ENCODE peak calls at places on chromosomes 11 and 22, in seven cellular contexts. J is A549, Q is choroid plexus epithelial cell, G is GM12865, T is LNCaP clone FGC, B is AG10803, Z is BE2C. M is an unnamed sample.

GRCh38 chr11:26622201-26622600 is 50.1 kb upstream of the MUC15 start:
- DNase-seq in J (peak), Q (no peak), G (no peak), T (no peak), Z (no peak), B (no peak), M (no peak)

GRCh38 chr11:92123540-92123939 is 101.1 kb upstream of the FAT3 start:
- DNase-seq in T (no peak), Q (no peak), J (no peak), B (peak), G (no peak), Z (no peak), M (peak)

GRCh38 chr11:78428273-78428651 is 10.6 kb upstream of the GAB2 start:
- DNase-seq in G (no peak), B (no peak), Z (no peak), Q (no peak), T (no peak), J (no peak), M (no peak)

GRCh38 chr11:9104581-9104980 is 13.2 kb upstream of the SCUBE2 start:
- DNase-seq in Q (no peak), Z (no peak), G (no peak), B (no peak), J (no peak), T (no peak), M (no peak)

GRCh38 chr11:113593698-113594308 is 112.3 kb downstream of the TMPRSS5 start:
- DNase-seq in B (peak), Z (no peak), T (no peak), Q (no peak), J (no peak), G (peak), M (peak)

GRCh38 chr11:70743941-70744351 is 345.6 kb downstream of the CTTN start:
- DNase-seq in T (no peak), Z (no peak), J (no peak), B (no peak), Q (no peak), G (no peak), M (no peak)

GRCh38 chr11:94706211-94706610 is 61.9 kb upstream of the AMOTL1 start:
- DNase-seq in G (no peak), Q (no peak), B (peak), J (no peak), T (no peak), Z (no peak), M (peak)

GRCh38 chr11:3169952-3170755 is 5.0 kb upstream of the OSBPL5 start:
- DNase-seq in Q (no peak), T (peak), Z (no peak), B (no peak), J (no peak), G (no peak), M (no peak)

GRCh38 chr11:37474889-37475288 is 876.9 kb upstream of the RAG2 start:
- DNase-seq in G (no peak), B (no peak), Q (peak), Z (no peak), T (no peak), J (no peak), M (no peak)

GRCh38 chr11:125091247-125091876 is 20.1 kb downstream of the TMEM218 start:
- DNase-seq in Q (peak), J (peak), Z (peak), T (no peak), G (peak), B (peak), M (peak)

GRCh38 chr11:27405134-27405533 is 42.1 kb upstream of the CCDC34 start:
- DNase-seq in Q (no peak), T (no peak), Z (no peak), J (no peak), B (no peak), G (no peak), M (no peak)

GRCh38 chr11:27451528-27451927 is 21.1 kb downstream of the LGR4 start:
- DNase-seq in Z (no peak), T (no peak), Q (no peak), J (no peak), G (no peak), B (peak), M (peak)

GRCh38 chr11:12625438-12626071 is 48.7 kb upstream of the TEAD1 start:
- DNase-seq in Z (no peak), G (no peak), J (peak), B (peak), T (no peak), Q (peak), M (peak)

GRCh38 chr11:120375076-120375475 is 38.9 kb downstream of the ARHGEF12 start:
- DNase-seq in B (no peak), Q (peak), Z (no peak), G (no peak), J (peak), T (no peak), M (no peak)

GRCh38 chr11:105642870-105643269 is 33.0 kb downstream of the GRIA4 start:
- DNase-seq in T (no peak), J (no peak), B (no peak), G (no peak), Z (no peak), Q (no peak), M (no peak)

GRCh38 chr22:50530857-50531545 is 1.2 kb upstream of the TYMP start:
- DNase-seq in G (peak), J (peak), B (peak), Z (no peak), T (peak), Q (peak), M (peak)

GRCh38 chr22:49500942-49501395 is 326.7 kb downstream of the BRD1 start:
- DNase-seq in J (no peak), G (no peak), Q (no peak), B (no peak), Z (no peak), T (no peak), M (no peak)

GRCh38 chr11:33585564-33585963 is 115.1 kb downstream of the C11orf91 start:
- DNase-seq in Z (no peak), T (no peak), G (no peak), B (peak), Q (peak), J (no peak), M (no peak)

GRCh38 chr11:36123353-36124220 is 165.6 kb downstream of the COMMD9 start:
- DNase-seq in G (no peak), J (no peak), Q (peak), T (no peak), B (no peak), Z (no peak), M (no peak)

GRCh38 chr22:26589367-26589844 is 526 bp downstream of the TPST2 start:
- DNase-seq in Q (no peak), B (peak), T (no peak), G (peak), Z (no peak), J (peak), M (peak)

GRCh38 chr11:70695086-70695960 is 297.0 kb downstream of the CTTN start:
- DNase-seq in J (no peak), Z (no peak), T (no peak), G (no peak), B (no peak), Q (no peak), M (no peak)

GRCh38 chr11:13928566-13929251 is 33.8 kb upstream of the SPON1 start:
- DNase-seq in B (peak), T (no peak), Z (no peak), Q (peak), J (peak), G (no peak), M (peak)

GRCh38 chr11:114366331-114367243 is 33.7 kb downstream of the C11orf71 start:
- DNase-seq in J (peak), B (peak), T (no peak), Z (no peak), G (no peak), Q (peak), M (peak)

GRCh38 chr11:122850076-122850631 is 11.9 kb downstream of the CRTAM start:
- DNase-seq in J (no peak), T (no peak), B (no peak), Q (peak), G (peak), Z (no peak), M (peak)

GRCh38 chr22:46002757-46003270 is 25.9 kb upstream of the WNT7B start:
- DNase-seq in Z (no peak), J (no peak), T (no peak), G (no peak), Q (no peak), B (peak), M (no peak)

GRCh38 chr11:17498475-17498874 is 21.8 kb upstream of the ABCC8 start:
- DNase-seq in Z (no peak), Q (peak), G (peak), B (no peak), T (no peak), J (no peak), M (no peak)
- TF ChIP-seq CTCF in Z (no peak), Q (peak), G (peak), B (peak), T (peak), J (no peak), M (peak)

GRCh38 chr22:36862251-36863242 is 1.7 kb downstream of the NCF4 start:
- DNase-seq in B (no peak), J (no peak), T (no peak), G (peak), Q (no peak), Z (no peak), M (no peak)
- H3K4me3 ChIP-seq in B (no peak), J (no peak), T (no peak), G (peak), Q (no peak), Z (no peak), M (no peak)

GRCh38 chr22:20027966-20028854 is 7.3 kb downstream of the TANGO2 start:
- DNase-seq in T (no peak), Q (peak), J (peak), G (peak), B (no peak), Z (no peak), M (peak)
- TF ChIP-seq CTCF in T (peak), Q (peak), J (peak), G (peak), B (peak), Z (peak), M (peak)

DNA sequence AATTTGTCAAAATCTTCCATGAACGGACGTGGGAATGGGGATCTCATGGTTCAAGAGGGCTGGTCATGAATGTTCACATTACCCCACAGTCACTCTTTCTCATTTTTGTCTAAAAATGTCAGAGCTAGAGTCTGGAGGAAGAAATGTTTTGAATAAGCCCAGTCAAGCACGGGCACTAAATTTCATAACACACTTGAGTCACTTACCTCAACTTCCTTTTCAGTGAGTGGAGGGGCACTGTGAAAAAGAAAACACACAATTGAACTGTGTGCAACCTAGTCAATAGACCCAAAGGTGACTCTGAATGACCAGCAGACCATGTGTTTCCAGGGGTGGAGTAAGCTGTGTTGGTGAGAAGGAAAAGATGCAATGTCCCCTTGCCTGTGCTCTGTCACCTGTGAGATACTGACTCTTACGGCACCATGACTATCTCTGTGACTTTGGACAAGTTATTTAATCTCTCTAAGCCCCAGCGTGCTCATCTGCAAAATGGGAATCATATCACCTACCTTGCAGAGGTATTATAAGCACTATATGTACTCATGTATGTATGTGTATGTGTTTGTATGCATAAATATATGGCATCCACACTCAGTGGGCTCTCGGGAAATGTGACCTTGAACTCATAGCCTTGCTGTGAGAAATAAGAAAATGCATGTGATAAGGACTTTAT is 38.2 kb upstream of the LYVE1 start:
- DNase-seq in G (peak), T (no peak), B (peak), Z (no peak), J (no peak), Q (peak), M (peak)
- H3K4me3 ChIP-seq in G (no peak), T (no peak), B (no peak), Z (no peak), J (no peak), Q (no peak), M (peak)

M was measured in cardiac fibroblast.